ENCODE peak calls at places on chromosome 3, in eight cellular contexts. G is cardiac muscle cell, W is heart left ventricle, D is hepatocyte, K is IMR-90, L is adrenal gland, T is fibroblast of lung, C is thoracic aorta. B is an unnamed sample. For H3K4me1, the result is how much of the 10 kb centered on the place peaks cover.

GRCh38 chr3:126939347-126939735 is 43.6 kb upstream of the PLXNA1 start:
- DNase-seq in T (no peak), G (peak), K (no peak), W (no peak), D (no peak), L (no peak), C (no peak), B (no peak)

GRCh38 chr3:62940763-62941632 is 65.8 kb upstream of the CADPS start:
- DNase-seq in K (peak), W (no peak), C (no peak), T (peak), G (no peak), L (no peak), D (peak), B (no peak)

GRCh38 chr3:35664460-35664919 is 25.2 kb downstream of the ARPP21 start:
- DNase-seq in W (peak), G (peak), L (no peak), D (peak), C (no peak), T (peak), K (peak), B (no peak)

GRCh38 chr3:134666466-134666865 is 15.6 kb upstream of the KY start:
- DNase-seq in T (no peak), G (no peak), W (no peak), D (no peak), L (peak), K (peak), C (no peak), B (no peak)

GRCh38 chr3:25536668-25537331 is 108.7 kb downstream of the RARB start:
- DNase-seq in K (no peak), D (peak), T (peak), C (no peak), W (no peak), L (no peak), G (no peak), B (no peak)

GRCh38 chr3:161551697-161552096 is 55.1 kb downstream of the OTOL1 start:
- DNase-seq in G (no peak), L (no peak), T (no peak), K (no peak), D (no peak), W (no peak), C (no peak), B (no peak)

GRCh38 chr3:16820485-16820884 is 64.3 kb upstream of the PLCL2 start:
- DNase-seq in K (no peak), L (no peak), T (no peak), W (no peak), C (no peak), G (no peak), D (no peak), B (no peak)

GRCh38 chr3:49873623-49874022 is 3.9 kb upstream of the CAMKV start:
- DNase-seq in G (no peak), K (no peak), W (no peak), T (no peak), C (no peak), L (no peak), D (peak), B (no peak)

GRCh38 chr3:40452562-40452875 is 4.6 kb upstream of the RPL14 start:
- DNase-seq in K (no peak), L (no peak), T (no peak), C (no peak), W (no peak), G (no peak), D (no peak), B (no peak)

GRCh38 chr3:61926913-61927312 is 365.5 kb downstream of the PTPRG start:
- DNase-seq in W (no peak), L (no peak), D (no peak), T (peak), C (no peak), G (no peak), K (peak), B (no peak)

GRCh38 chr3:122533931-122534334 is 19.2 kb upstream of the KPNA1 start:
- DNase-seq in G (no peak), K (peak), L (peak), C (no peak), W (no peak), D (peak), T (peak), B (no peak)

GRCh38 chr3:53709856-53710674 is 136.2 kb downstream of the CHDH start:
- DNase-seq in W (peak), K (peak), T (peak), C (peak), D (peak), L (peak), G (peak), B (peak)

GRCh38 chr3:139299261-139300132 is 44.3 kb upstream of the MRPS22 start:
- DNase-seq in T (peak), K (peak), W (no peak), D (peak), L (peak), C (no peak), G (no peak), B (no peak)

GRCh38 chr3:149808209-149808829 is 4.7 kb upstream of the RNF13 start:
- DNase-seq in W (peak), L (peak), T (peak), K (peak), G (peak), C (peak), D (peak), B (peak)

GRCh38 chr3:101938262-101938847 is 89.0 kb downstream of the NFKBIZ start:
- DNase-seq in K (no peak), W (no peak), C (no peak), T (no peak), L (no peak), G (no peak), D (no peak), B (no peak)

GRCh38 chr3:31448035-31448881 is 84.5 kb upstream of the STT3B start:
- DNase-seq in W (no peak), L (no peak), G (no peak), K (peak), C (no peak), T (no peak), D (peak), B (no peak)

GRCh38 chr3:58537412-58538301 is 667 bp upstream of the ACOX2 start:
- DNase-seq in D (no peak), G (no peak), T (no peak), W (no peak), L (no peak), C (no peak), K (no peak), B (no peak)

GRCh38 chr3:134463676-134464611 is 21.8 kb downstream of the ANAPC13 start:
- DNase-seq in G (no peak), T (peak), W (peak), K (peak), L (peak), C (peak), D (peak), B (peak)

GRCh38 chr3:60742606-60743145 is 508.6 kb downstream of the FHIT start:
- DNase-seq in K (peak), G (peak), T (peak), W (no peak), D (peak), L (no peak), C (no peak), B (no peak)

GRCh38 chr3:67296039-67296892 is 298.2 kb downstream of the KBTBD8 start:
- DNase-seq in T (no peak), W (no peak), K (no peak), D (peak), L (no peak), C (no peak), G (no peak), B (no peak)

GRCh38 chr3:128466840-128467541 is at the start of gene DNAJB8:
- DNase-seq in C (no peak), D (no peak), L (no peak), T (no peak), W (no peak), G (no peak), K (no peak), B (no peak)

GRCh38 chr3:23991236-23992050 is 46.4 kb downstream of the NR1D2 start:
- DNase-seq in K (peak), D (peak), G (no peak), W (no peak), T (peak), C (no peak), L (no peak), B (no peak)

GRCh38 chr3:97487587-97487986 is 277.0 kb upstream of the ARL6 start:
- DNase-seq in C (no peak), W (no peak), D (no peak), K (no peak), T (no peak), L (no peak), G (no peak), B (no peak)

GRCh38 chr3:33152363-33153360 is 38.8 kb downstream of the CRTAP start:
- DNase-seq in W (no peak), D (no peak), T (no peak), G (no peak), C (no peak), K (no peak), L (no peak), B (no peak)

GRCh38 chr3:12044860-12045259 is 40.7 kb downstream of the SYN2 start:
- DNase-seq in T (no peak), K (no peak), G (no peak), W (no peak), C (no peak), L (no peak), D (no peak), B (no peak)

GRCh38 chr3:25992606-25993005 is 202.7 kb downstream of the OXSM start:
- DNase-seq in D (no peak), T (no peak), K (no peak), G (no peak), L (no peak), W (no peak), C (no peak), B (no peak)

GRCh38 chr3:173938159-173938558 is 540.6 kb downstream of the NLGN1 start:
- DNase-seq in D (peak), L (no peak), W (no peak), G (peak), C (no peak), T (peak), K (peak), B (no peak)

GRCh38 chr3:151016421-151016820 is 43.9 kb upstream of the CLRN1 start:
- DNase-seq in W (no peak), T (peak), D (no peak), C (no peak), L (no peak), G (no peak), K (peak), B (no peak)

GRCh38 chr3:23671901-23672589 is 133.7 kb upstream of the UBE2E1 start:
- DNase-seq in W (peak), L (no peak), D (no peak), K (no peak), T (peak), G (no peak), C (no peak), B (no peak)

GRCh38 chr3:178771511-178771910 is 235.3 kb downstream of the KCNMB2 start:
- DNase-seq in K (no peak), C (no peak), L (no peak), D (no peak), T (no peak), G (no peak), W (no peak), B (no peak)

GRCh38 chr3:133464573-133464972 is 64.7 kb downstream of the BFSP2 start:
- DNase-seq in D (no peak), W (no peak), L (no peak), K (peak), T (peak), C (no peak), G (no peak), B (no peak)

GRCh38 chr3:149004622-149005021 is 13.3 kb downstream of the GYG1 start:
- DNase-seq in C (no peak), W (no peak), T (peak), L (peak), D (no peak), G (no peak), K (peak), B (no peak)

GRCh38 chr3:4834403-4834866 is 144.8 kb upstream of the BHLHE40 start:
- DNase-seq in D (no peak), K (peak), G (no peak), L (no peak), C (no peak), W (no peak), T (no peak), B (no peak)
- H3K4me1 ChIP-seq in D (under half), K (under half), G (under half), L (under half), C (under half), W (under half), T (under half), B (under half)

GRCh38 chr3:4523710-4524422 is 30.7 kb downstream of the ITPR1 start:
- DNase-seq in K (no peak), W (no peak), T (no peak), L (no peak), D (no peak), C (no peak), G (peak), B (no peak)
- H3K4me1 ChIP-seq in K (under half), W (under half), T (under half), L (under half), D (under half), C (under half), G (under half), B (under half)

GRCh38 chr3:193782280-193782654 is 189.3 kb downstream of the OPA1 start:
- DNase-seq in G (peak), D (peak), T (no peak), W (no peak), C (no peak), K (no peak), L (no peak), B (no peak)
- H3K4me1 ChIP-seq in G (under half), D (under half), T (under half), W (under half), C (under half), K (under half), L (under half), B (under half)

GRCh38 chr3:172060234-172060633 is 20.9 kb downstream of the FNDC3B start:
- DNase-seq in D (no peak), K (no peak), W (no peak), T (no peak), C (no peak), G (no peak), L (no peak), B (no peak)

GRCh38 chr3:172057059-172057458 is 17.7 kb downstream of the FNDC3B start:
- DNase-seq in L (no peak), C (no peak), D (no peak), K (no peak), W (no peak), G (no peak), T (no peak), B (no peak)

GRCh38 chr3:172061724-172062184 is 22.4 kb downstream of the FNDC3B start:
- DNase-seq in W (no peak), C (no peak), D (peak), L (no peak), T (peak), K (peak), G (no peak), B (no peak)

GRCh38 chr3:172057624-172058023 is 18.2 kb downstream of the FNDC3B start:
- DNase-seq in C (no peak), L (no peak), W (no peak), K (no peak), G (no peak), T (no peak), D (no peak), B (no peak)

GRCh38 chr3:172059532-172059931 is 20.2 kb downstream of the FNDC3B start:
- DNase-seq in W (no peak), D (no peak), K (no peak), C (no peak), L (no peak), T (no peak), G (no peak), B (no peak)
- H3K4me1 ChIP-seq in W (half or more), D (under half), K (under half), C (half or more), L (under half), T (under half), G (under half), B (half or more)

GRCh38 chr3:119350114-119350513 is 55.9 kb downstream of the ARHGAP31 start:
- DNase-seq in L (no peak), C (no peak), G (no peak), D (no peak), W (peak), K (no peak), T (no peak), B (no peak)

GRCh38 chr3:119356646-119357045 is 62.5 kb downstream of the ARHGAP31 start:
- DNase-seq in K (no peak), T (no peak), L (no peak), C (no peak), D (no peak), W (no peak), G (no peak), B (no peak)

GRCh38 chr3:119349353-119349752 is 55.2 kb downstream of the ARHGAP31 start:
- DNase-seq in T (no peak), D (no peak), C (no peak), L (no peak), W (no peak), G (no peak), K (no peak), B (no peak)

GRCh38 chr3:119352863-119353527 is 58.8 kb downstream of the ARHGAP31 start:
- DNase-seq in W (no peak), K (peak), C (no peak), D (peak), L (no peak), T (peak), G (no peak), B (no peak)

GRCh38 chr3:119352235-119352634 is 58.1 kb downstream of the ARHGAP31 start:
- DNase-seq in K (peak), D (no peak), W (no peak), L (no peak), G (no peak), T (no peak), C (no peak), B (no peak)
- H3K4me1 ChIP-seq in K (under half), D (under half), W (half or more), L (under half), G (half or more), T (under half), C (under half), B (under half)

DNA sequence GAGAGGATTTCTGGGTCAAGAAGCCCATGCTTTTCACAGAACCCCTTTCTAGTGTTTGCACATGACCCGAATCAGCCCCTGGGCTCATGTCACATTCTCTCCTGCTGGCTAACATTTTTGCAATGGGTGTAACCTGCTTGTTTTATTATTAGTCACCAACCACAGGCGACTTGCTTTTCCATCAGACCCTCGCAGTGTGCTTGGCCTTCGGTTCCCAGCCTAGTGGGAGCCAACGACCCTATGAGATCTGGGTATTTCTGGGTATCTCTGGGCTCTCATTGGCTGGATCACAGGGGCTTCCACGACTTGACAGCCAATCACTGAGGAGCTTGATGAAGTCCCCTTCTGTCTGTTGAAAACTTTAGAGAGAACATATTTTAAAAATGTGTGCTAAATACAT is 11.0 kb upstream of the FBLN2 start:
- DNase-seq in T (peak), C (no peak), L (no peak), G (no peak), W (no peak), K (peak), D (no peak), B (peak)
- H3K4me1 ChIP-seq in T (under half), C (under half), L (under half), G (under half), W (under half), K (under half), D (under half), B (under half)

GRCh38 chr3:146539315-146539714 is 5.1 kb downstream of the PLSCR1 start:
- DNase-seq in K (no peak), T (no peak), L (no peak), C (no peak), G (no peak), D (no peak), W (no peak), B (no peak)
- H3K4me1 ChIP-seq in K (under half), T (under half), L (under half), C (under half), G (under half), D (under half), W (under half), B (under half)

B was measured in tibial artery.